ENCODE peak calls at places on chromosomes 1 and 21, in seven cellular contexts. One of them, this sample, is unnamed.

GRCh38 chr21:42193131-42193671 is 25.7 kb upstream of the ABCG1 start:
- DNase-seq in retinal pigment epithelial cell: no peak
- DNase-seq in fibroblast of mammary gland: no peak
- DNase-seq in GM23338: no peak
- DNase-seq in H1: no peak
- DNase-seq in tibial nerve: no peak
- DNase-seq in HFF-Myc: no peak
- DNase-seq in this sample: no peak

GRCh38 chr1:193558491-193559028 is 372.1 kb upstream of the B3GALT2 start:
- DNase-seq in retinal pigment epithelial cell: peak; percentile 89
- DNase-seq in fibroblast of mammary gland: peak; percentile 58
- DNase-seq in GM23338: no peak
- DNase-seq in H1: no peak
- DNase-seq in tibial nerve: peak; percentile 46
- DNase-seq in HFF-Myc: peak; percentile 75
- DNase-seq in this sample: peak; percentile 65

GRCh38 chr1:228702433-228702832 is 32.8 kb upstream of the RHOU start:
- DNase-seq in retinal pigment epithelial cell: no peak
- DNase-seq in fibroblast of mammary gland: no peak
- DNase-seq in GM23338: no peak
- DNase-seq in H1: no peak
- DNase-seq in tibial nerve: no peak
- DNase-seq in HFF-Myc: no peak
- DNase-seq in this sample: no peak

GRCh38 chr1:110544753-110545152 is 25.8 kb upstream of the KCNA10 start:
- DNase-seq in retinal pigment epithelial cell: no peak
- DNase-seq in fibroblast of mammary gland: no peak
- DNase-seq in GM23338: no peak
- DNase-seq in H1: no peak
- DNase-seq in tibial nerve: no peak
- DNase-seq in HFF-Myc: no peak
- DNase-seq in this sample: no peak

GRCh38 chr1:197481101-197481500 is 213.0 kb downstream of the CRB1 start:
- DNase-seq in retinal pigment epithelial cell: no peak
- DNase-seq in fibroblast of mammary gland: no peak
- DNase-seq in GM23338: no peak
- DNase-seq in H1: no peak
- DNase-seq in tibial nerve: no peak
- DNase-seq in HFF-Myc: peak; percentile 37
- DNase-seq in this sample: no peak

GRCh38 chr1:229410692-229411433 is 23.0 kb downstream of the ACTA1 start:
- DNase-seq in retinal pigment epithelial cell: peak; percentile 49
- DNase-seq in fibroblast of mammary gland: peak; percentile 32
- DNase-seq in GM23338: peak; percentile 61
- DNase-seq in H1: no peak
- DNase-seq in tibial nerve: no peak
- DNase-seq in HFF-Myc: no peak
- DNase-seq in this sample: peak; percentile 53

GRCh38 chr1:54745274-54745673 is 19.0 kb downstream of the PARS2 start:
- DNase-seq in retinal pigment epithelial cell: no peak
- DNase-seq in fibroblast of mammary gland: no peak
- DNase-seq in GM23338: no peak
- DNase-seq in H1: no peak
- DNase-seq in tibial nerve: no peak
- DNase-seq in HFF-Myc: no peak
- DNase-seq in this sample: no peak

GRCh38 chr1:1114431-1114830 is 1.5 kb downstream of the C1orf159 start:
- DNase-seq in retinal pigment epithelial cell: no peak
- DNase-seq in fibroblast of mammary gland: no peak
- DNase-seq in GM23338: no peak
- DNase-seq in H1: no peak
- DNase-seq in tibial nerve: no peak
- DNase-seq in HFF-Myc: no peak
- DNase-seq in this sample: no peak

GRCh38 chr1:225762002-225762441 is 15.6 kb upstream of the SRP9 start:
- DNase-seq in retinal pigment epithelial cell: no peak
- DNase-seq in fibroblast of mammary gland: peak; percentile 52
- DNase-seq in GM23338: no peak
- DNase-seq in H1: no peak
- DNase-seq in tibial nerve: no peak
- DNase-seq in HFF-Myc: no peak
- DNase-seq in this sample: no peak

GRCh38 chr1:53740621-53741105 is 1.7 kb upstream of the GLIS1 start:
- DNase-seq in retinal pigment epithelial cell: no peak
- DNase-seq in fibroblast of mammary gland: peak; percentile 90
- DNase-seq in GM23338: no peak
- DNase-seq in H1: no peak
- DNase-seq in tibial nerve: no peak
- DNase-seq in HFF-Myc: peak; percentile 44
- DNase-seq in this sample: no peak

GRCh38 chr1:35243681-35244080 is 24.8 kb upstream of the ZMYM4 start:
- DNase-seq in retinal pigment epithelial cell: no peak
- DNase-seq in fibroblast of mammary gland: no peak
- DNase-seq in GM23338: no peak
- DNase-seq in H1: no peak
- DNase-seq in tibial nerve: peak; percentile 6
- DNase-seq in HFF-Myc: no peak
- DNase-seq in this sample: no peak

DNA sequence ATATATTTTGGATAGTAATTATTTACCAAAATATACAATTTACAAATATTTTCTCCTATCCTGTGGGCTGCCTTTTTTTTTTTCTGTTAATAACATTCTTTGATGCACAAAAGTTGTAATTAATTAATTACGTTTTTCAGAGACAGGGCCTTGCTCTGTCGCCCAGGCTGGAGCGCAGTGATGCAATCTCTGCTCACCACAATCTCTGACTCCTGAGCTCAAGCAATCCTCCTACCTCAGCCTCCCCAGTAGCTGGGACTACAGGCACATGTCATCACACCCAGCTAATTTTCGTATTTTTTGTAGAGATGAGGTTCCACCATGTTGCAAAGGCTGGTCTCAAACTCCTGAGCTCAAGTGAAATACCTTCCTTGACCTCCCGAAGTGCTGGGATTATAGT is 21.3 kb upstream of the ZMYM4 start:
- DNase-seq in retinal pigment epithelial cell: no peak
- DNase-seq in fibroblast of mammary gland: no peak
- DNase-seq in GM23338: no peak
- DNase-seq in H1: no peak
- DNase-seq in tibial nerve: no peak
- DNase-seq in HFF-Myc: no peak
- DNase-seq in this sample: no peak
- H3K4me3 ChIP-seq in retinal pigment epithelial cell: no peak overlapping the region
- H3K4me3 ChIP-seq in fibroblast of mammary gland: no peak overlapping the region
- H3K4me3 ChIP-seq in GM23338: no peak overlapping the region
- H3K4me3 ChIP-seq in H1: no peak overlapping the region
- H3K4me3 ChIP-seq in tibial nerve: no peak overlapping the region
- H3K4me3 ChIP-seq in HFF-Myc: no peak overlapping the region
- H3K4me3 ChIP-seq in this sample: no peak overlapping the region

GRCh38 chr1:11749203-11749689 is 12.7 kb upstream of the C1orf167 start:
- DNase-seq in retinal pigment epithelial cell: no peak
- DNase-seq in fibroblast of mammary gland: peak; percentile 16
- DNase-seq in GM23338: peak; percentile 74
- DNase-seq in H1: no peak
- DNase-seq in tibial nerve: no peak
- DNase-seq in HFF-Myc: no peak
- DNase-seq in this sample: no peak
- TF ChIP-seq CTCF in retinal pigment epithelial cell: peak; percentile 61
- TF ChIP-seq CTCF in fibroblast of mammary gland: peak; percentile 35
- TF ChIP-seq CTCF in GM23338: peak; percentile 85
- TF ChIP-seq CTCF in H1: peak; percentile 68
- TF ChIP-seq CTCF in tibial nerve: peak; percentile 76
- TF ChIP-seq CTCF in HFF-Myc: peak; percentile 12
- TF ChIP-seq CTCF in this sample: peak; percentile 52

GRCh38 chr21:26966978-26967913 is at the start of gene ADAMTS5:
- DNase-seq in retinal pigment epithelial cell: no peak
- DNase-seq in fibroblast of mammary gland: peak; percentile 82
- DNase-seq in GM23338: peak; percentile 74
- DNase-seq in H1: no peak
- DNase-seq in tibial nerve: peak; percentile 39
- DNase-seq in HFF-Myc: no peak
- DNase-seq in this sample: peak; percentile 69
- H3K4me3 ChIP-seq in retinal pigment epithelial cell: peak within 1 kb of the TSS; percentile 73
- H3K4me3 ChIP-seq in fibroblast of mammary gland: peak within 1 kb of the TSS; percentile 63
- H3K4me3 ChIP-seq in GM23338: peak within 1 kb of the TSS; percentile 72
- H3K4me3 ChIP-seq in H1: peak within 1 kb of the TSS; percentile 41
- H3K4me3 ChIP-seq in tibial nerve: peak within 1 kb of the TSS; percentile 35
- H3K4me3 ChIP-seq in HFF-Myc: peak within 1 kb of the TSS; percentile 55
- H3K4me3 ChIP-seq in this sample: peak within 1 kb of the TSS; percentile 80

GRCh38 chr21:35743571-35743970 is 316.8 kb downstream of the SETD4 start:
- DNase-seq in retinal pigment epithelial cell: no peak
- DNase-seq in fibroblast of mammary gland: peak; percentile 43
- DNase-seq in GM23338: no peak
- DNase-seq in H1: no peak
- DNase-seq in tibial nerve: no peak
- DNase-seq in HFF-Myc: no peak
- DNase-seq in this sample: no peak

GRCh38 chr21:35749904-35750303 is 310.4 kb downstream of the SETD4 start:
- DNase-seq in retinal pigment epithelial cell: no peak
- DNase-seq in fibroblast of mammary gland: no peak
- DNase-seq in GM23338: no peak
- DNase-seq in H1: no peak
- DNase-seq in tibial nerve: no peak
- DNase-seq in HFF-Myc: no peak
- DNase-seq in this sample: no peak

GRCh38 chr21:35753308-35753707 is 307.0 kb downstream of the SETD4 start:
- DNase-seq in retinal pigment epithelial cell: no peak
- DNase-seq in fibroblast of mammary gland: no peak
- DNase-seq in GM23338: no peak
- DNase-seq in H1: no peak
- DNase-seq in tibial nerve: no peak
- DNase-seq in HFF-Myc: no peak
- DNase-seq in this sample: no peak

GRCh38 chr21:35751171-35751570 is 309.2 kb downstream of the SETD4 start:
- DNase-seq in retinal pigment epithelial cell: no peak
- DNase-seq in fibroblast of mammary gland: no peak
- DNase-seq in GM23338: no peak
- DNase-seq in H1: no peak
- DNase-seq in tibial nerve: no peak
- DNase-seq in HFF-Myc: no peak
- DNase-seq in this sample: no peak

GRCh38 chr21:35748683-35749314 is 311.5 kb downstream of the SETD4 start:
- DNase-seq in retinal pigment epithelial cell: no peak
- DNase-seq in fibroblast of mammary gland: no peak
- DNase-seq in GM23338: no peak
- DNase-seq in H1: no peak
- DNase-seq in tibial nerve: no peak
- DNase-seq in HFF-Myc: no peak
- DNase-seq in this sample: no peak
- TF ChIP-seq CTCF in retinal pigment epithelial cell: no peak
- TF ChIP-seq CTCF in fibroblast of mammary gland: no peak
- TF ChIP-seq CTCF in GM23338: no peak
- TF ChIP-seq CTCF in H1: no peak
- TF ChIP-seq CTCF in tibial nerve: no peak
- TF ChIP-seq CTCF in HFF-Myc: no peak
- TF ChIP-seq CTCF in this sample: no peak